ENCODE peak calls at places on chromosomes 16 and 17, in nine cellular contexts. L is mammary epithelial cell; G is NCI-H748 treated with DMSO at 0.1 percent for 48 hours; K is activated T-cell treated with anti-CD3 and anti-CD28 coated beads for 24 hours; Z is stimulated activated CD4-positive, alpha-beta T cell treated with anti-CD3 and anti-CD28 coated beads, Interleukin-1b, Interleukin-23, amount 100 ng/mL, for 1 hour; S is activated CD8-positive, alpha-beta memory T cell treated with anti-CD3 and anti-CD28 coated beads, Interleukin-2, amount 50 U/mL, for 48 hours; Y is stimulated activated CD8-positive, alpha-beta memory T cell treated with anti-CD3 and anti-CD28 coated beads, Interleukin-15, amount 100 ng/mL, for 24 hours; V is effector CD4-positive, alpha-beta T cell; X is transverse colon. A is an unnamed sample.

GRCh38 chr17:80501739-80502577 is 25.6 kb upstream of the NPTX1 start:
- DNase-seq in G (no peak), V (no peak), L (peak; percentile 93), Y (no peak), S (no peak), K (no peak), Z (no peak), X (peak; percentile 29), A (no peak)

GRCh38 chr17:79942591-79943353 is 92.9 kb downstream of the TBC1D16 start:
- DNase-seq in S (no peak), G (no peak), Z (no peak), V (no peak), Y (no peak), X (peak; percentile 14), K (no peak), L (peak; percentile 28), A (peak; percentile 72)

GRCh38 chr17:28133562-28133970 is 91.1 kb downstream of the NLK start:
- DNase-seq in K (no peak), S (no peak), V (no peak), X (no peak), G (no peak), Z (no peak), L (peak; percentile 79), Y (no peak), A (no peak)

GRCh38 chr16:7318661-7319060 is 14.0 kb upstream of the RBFOX1 start:
- DNase-seq in S (no peak), G (peak; percentile 52), Z (no peak), X (no peak), K (no peak), V (no peak), L (no peak), Y (no peak), A (no peak)

GRCh38 chr17:37708616-37709212 is 36.1 kb downstream of the HNF1B start:
- DNase-seq in S (no peak), Z (no peak), V (no peak), X (peak; percentile 70), K (no peak), G (no peak), L (peak; percentile 75), Y (no peak), A (no peak)

GRCh38 chr16:62213763-62214162 is 177.5 kb upstream of the CDH8 start:
- DNase-seq in K (no peak), L (no peak), G (no peak), Y (no peak), X (no peak), S (no peak), V (no peak), Z (no peak), A (no peak)

GRCh38 chr16:81636298-81636960 is 142.7 kb upstream of the PLCG2 start:
- DNase-seq in X (no peak), K (no peak), G (no peak), S (no peak), Y (no peak), L (no peak), Z (no peak), V (no peak), A (no peak)

GRCh38 chr17:35766903-35767510 is 6.3 kb downstream of the C17orf50 start:
- DNase-seq in G (no peak), L (peak; percentile 34), V (peak; percentile 14), S (no peak), Y (no peak), K (no peak), Z (peak; percentile 7), X (no peak), A (no peak)

GRCh38 chr16:67873435-67874146 is 739 bp downstream of the EDC4 start:
- DNase-seq in X (peak; percentile 28), Y (no peak), Z (no peak), K (no peak), G (no peak), S (no peak), L (peak; percentile 36), V (no peak), A (no peak)

GRCh38 chr17:48052956-48053757 is 5.0 kb downstream of the NFE2L1 start:
- DNase-seq in S (no peak), K (no peak), X (peak; percentile 57), L (no peak), Z (no peak), V (no peak), Y (no peak), G (peak; percentile 26), A (no peak)

GRCh38 chr17:79524201-79524882 is 86.5 kb downstream of the RBFOX3 start:
- DNase-seq in Y (no peak), S (no peak), X (no peak), K (no peak), L (no peak), Z (no peak), G (no peak), V (no peak), A (no peak)

A was measured in suprapubic skin.